ENCODE peak calls at places on chromosomes 4 and X, in five cellular contexts. One of them, this sample, is unnamed.

GRCh38 chr4:152937535-152938236 is 1.6 kb downstream of the FHDC1 start:
- DNase-seq in activated T-cell treated with anti-CD3 and anti-CD28 coated beads, Interleukin-2, amount 50 U/mL, for 1 hour: peak
- DNase-seq in retina: peak
- DNase-seq in BE2C: peak
- DNase-seq in dorsolateral prefrontal cortex: no peak
- DNase-seq in this sample: no peak

GRCh38 chr4:24702266-24702665 is 93.1 kb upstream of the SOD3 start:
- DNase-seq in BE2C: no peak
- DNase-seq in retina: no peak
- DNase-seq in dorsolateral prefrontal cortex: no peak
- DNase-seq in activated T-cell treated with anti-CD3 and anti-CD28 coated beads, Interleukin-2, amount 50 U/mL, for 1 hour: no peak
- DNase-seq in this sample: no peak

GRCh38 chr4:509374-509676 is 10.3 kb downstream of the PIGG start:
- DNase-seq in dorsolateral prefrontal cortex: no peak
- DNase-seq in BE2C: no peak
- DNase-seq in activated T-cell treated with anti-CD3 and anti-CD28 coated beads, Interleukin-2, amount 50 U/mL, for 1 hour: no peak
- DNase-seq in retina: no peak
- DNase-seq in this sample: no peak

GRCh38 chr4:183721207-183722081 is 62.4 kb downstream of the TRAPPC11 start:
- DNase-seq in retina: peak
- DNase-seq in BE2C: peak
- DNase-seq in dorsolateral prefrontal cortex: no peak
- DNase-seq in activated T-cell treated with anti-CD3 and anti-CD28 coated beads, Interleukin-2, amount 50 U/mL, for 1 hour: peak
- DNase-seq in this sample: peak

GRCh38 chr4:38323141-38323634 is 340.8 kb upstream of the KLF3 start:
- DNase-seq in activated T-cell treated with anti-CD3 and anti-CD28 coated beads, Interleukin-2, amount 50 U/mL, for 1 hour: no peak
- DNase-seq in retina: no peak
- DNase-seq in dorsolateral prefrontal cortex: no peak
- DNase-seq in BE2C: no peak
- DNase-seq in this sample: no peak

GRCh38 chr4:163493643-163494359 is 689 bp upstream of the TMA16 start:
- DNase-seq in BE2C: no peak
- DNase-seq in retina: no peak
- DNase-seq in dorsolateral prefrontal cortex: no peak
- DNase-seq in activated T-cell treated with anti-CD3 and anti-CD28 coated beads, Interleukin-2, amount 50 U/mL, for 1 hour: no peak
- DNase-seq in this sample: peak

GRCh38 chrX:140318306-140318705 is 186.6 kb downstream of the SOX3 start:
- DNase-seq in retina: no peak
- DNase-seq in activated T-cell treated with anti-CD3 and anti-CD28 coated beads, Interleukin-2, amount 50 U/mL, for 1 hour: no peak
- DNase-seq in BE2C: no peak
- DNase-seq in dorsolateral prefrontal cortex: no peak
- DNase-seq in this sample: no peak

GRCh38 chrX:13220916-13221315 is 98.9 kb downstream of the ATXN3L start:
- DNase-seq in dorsolateral prefrontal cortex: no peak
- DNase-seq in retina: no peak
- DNase-seq in BE2C: no peak
- DNase-seq in activated T-cell treated with anti-CD3 and anti-CD28 coated beads, Interleukin-2, amount 50 U/mL, for 1 hour: no peak
- DNase-seq in this sample: no peak

GRCh38 chr4:76954489-76954888 is 4.9 kb downstream of the SEPTIN11 start:
- DNase-seq in BE2C: peak
- DNase-seq in retina: no peak
- DNase-seq in dorsolateral prefrontal cortex: no peak
- DNase-seq in activated T-cell treated with anti-CD3 and anti-CD28 coated beads, Interleukin-2, amount 50 U/mL, for 1 hour: no peak
- DNase-seq in this sample: no peak

GRCh38 chrX:64184396-64184795 is 21.1 kb downstream of the AMER1 start:
- DNase-seq in dorsolateral prefrontal cortex: no peak
- DNase-seq in retina: no peak
- DNase-seq in BE2C: no peak
- DNase-seq in activated T-cell treated with anti-CD3 and anti-CD28 coated beads, Interleukin-2, amount 50 U/mL, for 1 hour: no peak
- DNase-seq in this sample: no peak

GRCh38 chr4:113293673-113294072 is 244.2 kb downstream of the ANK2 start:
- DNase-seq in BE2C: no peak
- DNase-seq in retina: no peak
- DNase-seq in dorsolateral prefrontal cortex: no peak
- DNase-seq in activated T-cell treated with anti-CD3 and anti-CD28 coated beads, Interleukin-2, amount 50 U/mL, for 1 hour: no peak
- DNase-seq in this sample: no peak

GRCh38 chrX:3697701-3698279 is 15.7 kb downstream of the PRKX start:
- DNase-seq in dorsolateral prefrontal cortex: peak
- DNase-seq in retina: peak
- DNase-seq in BE2C: no peak
- DNase-seq in activated T-cell treated with anti-CD3 and anti-CD28 coated beads, Interleukin-2, amount 50 U/mL, for 1 hour: no peak
- DNase-seq in this sample: peak

This sample was measured in head of caudate nucleus.